ENCODE peak calls at places on chromosomes 7 and 10, in seven cellular contexts. Y is brain microvascular endothelial cell, M is left ventricle myocardium inferior, C is endothelial cell, N is mammary epithelial cell, P is lung, F is epithelial cell of esophagus. T is an unnamed sample.

GRCh38 chr7:370775-371118 is 80.8 kb downstream of the FOXL3 start:
- DNase-seq in Y (no peak), M (no peak), C (no peak), N (no peak), P (no peak), F (no peak), T (no peak)

GRCh38 chr10:2926918-2927660 is 140.3 kb upstream of the PFKP start:
- DNase-seq in Y (no peak), M (no peak), C (no peak), N (no peak), P (no peak), F (no peak), T (no peak)

GRCh38 chr10:64080071-64080470 is 558.9 kb downstream of the REEP3 start:
- DNase-seq in Y (no peak), M (no peak), C (no peak), N (no peak), P (no peak), F (no peak), T (no peak)

GRCh38 chr10:92848441-92849233 is at the start of gene EXOC6:
- DNase-seq in Y (peak), M (peak), C (peak), N (peak), P (peak), F (peak), T (peak)

GRCh38 chr10:14396441-14397048 is 65.8 kb upstream of the FRMD4A start:
- DNase-seq in Y (peak), M (no peak), C (no peak), N (peak), P (no peak), F (no peak), T (no peak)

GRCh38 chr7:3294432-3295100 is 6.5 kb upstream of the SDK1 start:
- DNase-seq in Y (no peak), M (no peak), C (no peak), N (peak), P (no peak), F (peak), T (no peak)

GRCh38 chr7:151063212-151063561 is 3.8 kb downstream of the SLC4A2 start:
- DNase-seq in Y (no peak), M (no peak), C (no peak), N (peak), P (no peak), F (peak), T (no peak)

GRCh38 chr10:97921581-97922377 is 72.1 kb downstream of the GOLGA7B start:
- DNase-seq in Y (no peak), M (peak), C (no peak), N (no peak), P (no peak), F (no peak), T (no peak)

GRCh38 chr7:140074780-140075179 is 12.0 kb upstream of the PARP12 start:
- DNase-seq in Y (peak), M (no peak), C (no peak), N (no peak), P (peak), F (no peak), T (no peak)

GRCh38 chr10:133158756-133159610 is 1.0 kb upstream of the KNDC1 start:
- DNase-seq in Y (no peak), M (no peak), C (no peak), N (no peak), P (peak), F (no peak), T (no peak)

GRCh38 chr10:129236411-129236810 is 230.6 kb upstream of the MGMT start:
- DNase-seq in Y (no peak), M (no peak), C (no peak), N (no peak), P (no peak), F (no peak), T (no peak)

DNA sequence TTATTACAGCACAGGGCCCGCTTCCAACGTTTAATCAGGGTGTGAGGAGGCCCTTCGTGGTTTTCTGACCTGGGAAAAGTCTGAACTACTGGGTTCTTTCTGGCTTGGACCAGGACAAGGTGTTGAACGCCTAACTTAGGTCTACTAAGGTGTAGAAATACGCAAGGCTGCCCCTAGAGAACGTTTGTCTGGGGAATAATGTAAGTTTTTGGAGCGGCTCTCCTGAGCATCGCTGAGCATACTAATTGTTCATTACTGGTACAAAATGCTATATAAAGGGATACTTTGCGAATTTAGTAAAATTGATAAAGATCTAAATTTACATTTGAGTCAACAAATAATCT is 32.4 kb upstream of the TOMM7 start:
- DNase-seq in Y (no peak), M (no peak), C (no peak), N (no peak), P (no peak), F (no peak), T (no peak)
- TF ChIP-seq CTCF in Y (no peak), M (no peak), C (no peak), N (no peak), P (no peak), F (no peak), T (no peak)

DNA sequence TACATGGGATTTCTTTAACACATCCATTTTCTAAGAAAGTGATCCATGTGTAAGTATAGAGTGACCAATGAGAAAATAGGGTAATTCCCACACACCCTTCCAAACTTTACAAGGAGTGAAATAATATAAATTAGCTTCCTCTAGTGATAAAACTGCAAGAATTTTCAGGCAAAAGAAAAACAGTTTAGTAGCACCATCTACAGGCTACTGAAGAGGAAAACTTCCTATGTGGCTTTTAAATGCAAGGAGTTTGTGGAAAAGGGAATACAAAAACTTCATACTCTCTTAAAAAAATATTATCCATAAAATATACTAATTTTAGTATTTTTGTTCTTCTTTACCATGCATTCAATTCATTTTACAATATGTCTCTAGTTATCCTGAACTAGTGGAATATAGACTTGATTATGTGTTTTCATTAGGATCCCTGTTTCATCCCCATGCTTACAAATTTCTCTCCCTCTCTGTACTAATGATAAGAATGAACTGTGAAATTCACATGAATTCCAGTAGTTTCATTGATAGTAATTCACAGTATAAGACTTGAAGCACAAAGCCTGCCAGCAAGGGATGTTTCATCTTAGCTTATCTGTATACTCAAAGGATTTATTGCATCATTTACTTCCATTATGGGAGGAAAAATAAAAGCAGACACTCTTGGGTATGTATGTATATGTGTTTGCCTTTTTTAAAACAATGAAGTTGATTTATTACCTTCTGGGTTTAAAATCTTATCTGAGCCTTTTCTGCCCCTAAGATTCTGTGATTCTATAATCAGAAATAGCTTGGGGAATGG is 442.9 kb downstream of the AUTS2 start:
- DNase-seq in Y (no peak), M (no peak), C (no peak), N (no peak), P (no peak), F (peak), T (no peak)
- TF ChIP-seq CTCF in Y (peak), M (peak), C (no peak), N (no peak), P (no peak), F (peak), T (peak)

DNA sequence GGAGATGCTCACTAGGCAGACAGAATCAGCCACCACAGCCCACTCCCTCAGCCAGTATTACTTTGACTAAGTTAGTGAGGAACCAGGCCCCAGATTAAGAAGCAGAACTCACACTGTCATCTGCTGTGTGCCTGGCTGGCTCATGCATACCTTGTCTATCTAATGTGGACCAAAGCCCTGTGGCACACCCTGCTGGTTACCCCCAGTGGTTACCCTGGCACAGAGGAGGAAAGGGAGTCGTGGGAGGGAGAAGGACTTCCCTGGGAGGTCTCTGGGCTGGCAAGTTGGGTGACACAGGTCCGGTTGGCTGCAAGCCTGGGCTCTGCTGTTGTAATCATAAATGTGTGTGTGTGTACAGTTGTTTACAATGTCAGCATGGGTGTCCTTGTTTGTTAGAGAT is 7.5 kb upstream of the SH2D4B start:
- DNase-seq in Y (peak), M (no peak), C (no peak), N (no peak), P (no peak), F (peak), T (no peak)
- TF ChIP-seq CTCF in Y (peak), M (peak), C (no peak), N (peak), P (no peak), F (peak), T (no peak)

DNA sequence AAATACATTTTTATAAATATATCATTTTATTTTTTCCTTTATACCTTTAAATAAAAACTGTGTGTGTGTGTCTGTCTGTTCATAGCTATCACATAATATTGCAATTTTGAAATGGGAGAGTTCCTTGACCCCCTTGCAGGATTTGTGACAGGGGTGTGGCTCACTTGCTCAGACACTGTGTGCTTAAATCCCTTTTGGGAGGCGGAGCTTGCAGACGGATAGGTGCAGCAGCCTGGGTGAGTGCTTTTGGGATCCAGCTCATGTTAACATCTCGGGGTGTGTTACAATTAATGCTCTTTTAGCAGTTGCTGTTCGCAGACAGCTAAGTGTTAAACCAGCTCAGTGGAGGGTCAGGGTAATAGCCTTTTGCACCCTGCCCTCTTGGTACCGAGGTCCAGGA is 459.8 kb downstream of the IPMK start:
- DNase-seq in Y (no peak), M (no peak), C (no peak), N (no peak), P (no peak), F (no peak), T (no peak)
- TF ChIP-seq CTCF in Y (no peak), M (no peak), C (no peak), N (no peak), P (no peak), F (no peak), T (no peak)

GRCh38 chr10:86632009-86632800 is 22.1 kb upstream of the OPN4 start:
- DNase-seq in Y (no peak), M (peak), C (peak), N (no peak), P (no peak), F (no peak), T (peak)
- TF ChIP-seq CTCF in Y (peak), M (peak), C (no peak), N (no peak), P (no peak), F (no peak), T (peak)

GRCh38 chr7:33109758-33110238 is 594 bp upstream of the RP9 start:
- DNase-seq in Y (peak), M (no peak), C (no peak), N (peak), P (no peak), F (peak), T (no peak)

GRCh38 chr7:33108931-33109757 is at the start of gene RP9:
- DNase-seq in Y (peak), M (peak), C (peak), N (peak), P (peak), F (peak), T (peak)

GRCh38 chr7:33111614-33112013 is 2.4 kb upstream of the RP9 start:
- DNase-seq in Y (no peak), M (no peak), C (no peak), N (peak), P (no peak), F (peak), T (no peak)

GRCh38 chr7:33108591-33108930 is 643 bp downstream of the RP9 start:
- DNase-seq in Y (no peak), M (no peak), C (no peak), N (peak), P (no peak), F (peak), T (no peak)

DNA sequence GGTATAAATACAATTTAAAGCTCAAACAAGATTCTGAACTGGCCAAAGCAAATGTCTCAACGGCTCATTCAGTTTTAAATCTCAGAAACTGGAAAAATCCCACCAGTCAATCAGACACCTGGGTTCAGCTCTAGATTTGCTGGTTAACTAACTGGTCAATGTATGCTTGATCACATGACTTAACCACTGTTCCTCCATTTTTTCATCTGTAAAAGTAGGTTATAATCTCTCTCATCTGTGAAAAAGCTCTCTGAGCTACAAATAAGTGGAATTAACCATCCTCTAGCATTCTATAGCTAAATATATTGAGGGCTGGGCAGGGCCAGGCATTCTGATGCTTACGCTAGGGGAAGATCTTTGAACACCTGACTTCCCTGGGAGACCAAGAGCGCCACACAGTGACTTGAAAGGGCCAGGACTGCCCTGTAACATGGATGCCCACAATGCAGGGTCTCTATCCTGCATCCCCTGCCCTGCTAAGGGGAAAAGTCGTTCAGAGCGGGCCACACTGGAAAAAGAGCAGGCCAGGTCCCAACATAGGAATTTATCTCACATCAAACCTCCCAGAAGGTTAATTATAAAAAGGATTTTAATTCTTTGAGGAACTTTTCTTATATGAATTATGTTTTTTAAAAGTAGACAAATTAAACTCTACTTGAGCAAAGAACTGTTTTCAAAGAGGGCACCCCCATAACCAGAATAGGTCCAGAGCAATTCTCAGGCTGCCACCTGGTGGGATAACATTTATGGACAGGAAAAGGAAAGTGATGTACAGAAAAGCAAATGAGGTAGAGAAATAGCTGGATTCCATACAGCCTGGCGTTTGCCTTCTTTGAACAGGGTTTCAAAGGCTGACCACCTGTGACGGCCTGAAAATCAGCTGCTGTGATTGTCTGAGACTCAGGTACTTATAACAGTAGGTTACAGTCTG is 1.8 kb downstream of the RP9 start:
- DNase-seq in Y (peak), M (no peak), C (peak), N (peak), P (no peak), F (peak), T (peak)
- TF ChIP-seq CTCF in Y (peak), M (peak), C (peak), N (peak), P (no peak), F (peak), T (peak)

DNA sequence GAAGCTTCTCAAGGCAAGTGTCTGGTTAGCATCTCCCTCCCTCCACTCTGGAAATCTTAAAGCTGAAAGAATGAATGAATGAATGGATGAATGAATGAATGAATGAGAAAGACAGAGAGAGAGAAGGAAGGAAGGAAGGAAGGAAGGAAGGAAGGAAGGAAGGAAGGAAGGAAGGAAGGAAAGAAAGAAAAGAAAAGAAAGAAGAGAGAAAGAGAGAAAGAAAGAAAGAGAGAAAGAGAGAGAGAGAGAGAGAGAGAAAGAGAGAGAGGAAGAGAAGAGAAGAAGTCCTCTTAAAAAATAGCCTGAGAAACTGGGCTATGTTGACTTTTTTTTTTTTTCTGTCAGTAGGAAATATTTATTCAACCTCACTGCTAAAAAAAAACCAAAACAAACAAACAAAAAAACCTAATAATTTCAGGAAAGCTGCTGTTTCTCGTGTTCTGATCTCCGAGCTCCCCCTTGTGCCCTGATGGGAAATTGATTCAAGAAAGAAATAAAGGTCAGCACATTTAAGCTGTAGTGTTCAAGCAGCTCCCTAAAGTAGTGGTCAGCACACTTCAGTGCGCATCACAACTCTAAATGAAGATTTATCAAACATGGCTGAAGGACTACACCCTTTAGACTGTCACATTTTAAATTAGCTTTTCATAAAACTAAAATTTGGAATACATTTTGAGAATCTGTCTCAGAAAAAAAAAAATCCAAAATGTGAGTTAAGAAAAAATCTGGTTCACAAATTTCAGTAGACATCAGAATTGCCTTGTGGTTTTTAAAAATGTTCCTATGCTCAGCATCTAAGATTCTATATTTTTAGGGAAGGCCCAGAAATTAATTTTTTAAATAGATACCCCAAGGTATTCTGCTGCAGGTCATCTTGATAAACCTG is 154.3 kb downstream of the ELAPOR2 start:
- DNase-seq in Y (peak), M (no peak), C (peak), N (peak), P (no peak), F (peak), T (peak)
- TF ChIP-seq CTCF in Y (peak), M (peak), C (peak), N (peak), P (no peak), F (peak), T (peak)

GRCh38 chr10:29929006-29929405 is 130.4 kb downstream of the JCAD start:
- DNase-seq in Y (no peak), M (no peak), C (no peak), N (no peak), P (no peak), F (no peak), T (no peak)

GRCh38 chr10:29925771-29926345 is 133.5 kb downstream of the JCAD start:
- DNase-seq in Y (no peak), M (no peak), C (no peak), N (no peak), P (no peak), F (no peak), T (no peak)

GRCh38 chr10:29923416-29923970 is 135.9 kb downstream of the JCAD start:
- DNase-seq in Y (no peak), M (no peak), C (no peak), N (no peak), P (no peak), F (no peak), T (no peak)

GRCh38 chr10:29924436-29924835 is 134.9 kb downstream of the JCAD start:
- DNase-seq in Y (no peak), M (no peak), C (no peak), N (no peak), P (no peak), F (no peak), T (no peak)

DNA sequence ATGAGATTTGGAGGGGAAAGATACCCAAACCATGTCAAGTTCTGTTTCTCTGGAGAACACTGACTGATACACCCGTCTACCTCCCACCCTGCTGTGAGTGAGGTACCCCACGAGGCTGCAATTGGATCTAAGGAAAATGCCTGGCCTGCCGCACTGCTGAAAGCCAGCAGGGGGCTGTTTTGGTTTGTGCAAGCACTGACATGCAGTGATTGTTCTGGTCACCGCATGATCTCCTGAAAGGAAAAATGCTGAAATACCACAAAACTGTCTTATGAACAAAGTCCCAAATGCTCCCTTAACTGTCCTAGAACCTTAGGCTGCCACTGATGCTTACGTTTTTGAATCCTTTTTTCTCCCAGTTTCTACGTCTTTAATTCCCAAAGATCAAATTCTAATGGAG is 132.7 kb downstream of the JCAD start:
- DNase-seq in Y (peak), M (no peak), C (no peak), N (peak), P (no peak), F (peak), T (peak)
- TF ChIP-seq CTCF in Y (peak), M (peak), C (peak), N (peak), P (no peak), F (peak), T (peak)